ENCODE peak calls at places on chromosomes 4 and X, in six cellular contexts. D, E, T, U, A and K are unnamed samples.

GRCh38 chrX:68837119-68837518 is 8.3 kb downstream of the EFNB1 start:
- DNase-seq in D (no peak), E (no peak), T (no peak), U (no peak), A (no peak), K (no peak)

GRCh38 chrX:36867143-36867542 is 141.0 kb upstream of the FAM47C start:
- DNase-seq in D (peak; percentile 9), E (no peak), T (peak; percentile 21), U (peak; percentile 72), A (peak; percentile 14), K (peak; percentile 1)

GRCh38 chr4:8581094-8581861 is 1.1 kb downstream of the GPR78 start:
- DNase-seq in D (no peak), E (no peak), T (no peak), U (peak; percentile 50), A (no peak), K (no peak)

GRCh38 chr4:98498774-98499173 is 159.6 kb downstream of the TSPAN5 start:
- DNase-seq in D (no peak), E (no peak), T (no peak), U (no peak), A (no peak), K (no peak)

GRCh38 chrX:45267007-45267406 is 66.3 kb upstream of the DIPK2B start:
- DNase-seq in D (no peak), E (no peak), T (no peak), U (no peak), A (no peak), K (no peak)

GRCh38 chr4:125115476-125115875 is 199.3 kb upstream of the FAT4 start:
- DNase-seq in D (peak; percentile 41), E (no peak), T (no peak), U (no peak), A (no peak), K (no peak)

GRCh38 chr4:108080752-108081151 is 88.0 kb downstream of the LEF1 start:
- DNase-seq in D (no peak), E (no peak), T (no peak), U (no peak), A (no peak), K (no peak)

GRCh38 chr4:104017213-104017612 is 297.4 kb upstream of the TACR3 start:
- DNase-seq in D (no peak), E (no peak), T (no peak), U (no peak), A (no peak), K (no peak)

GRCh38 chrX:34884693-34885277 is 57.8 kb upstream of the FAM47B start:
- DNase-seq in D (peak; percentile 88), E (no peak), T (no peak), U (peak; percentile 27), A (peak; percentile 87), K (no peak)

GRCh38 chrX:95076449-95076848 is 1402.4 kb downstream of the FAM133A start:
- DNase-seq in D (peak; percentile 10), E (no peak), T (peak; percentile 56), U (peak; percentile 65), A (peak; percentile 37), K (peak; percentile 1)

GRCh38 chr4:8269535-8270417 is at the start of gene HTRA3:
- DNase-seq in D (peak; percentile 31), E (peak; percentile 68), T (peak; percentile 72), U (peak; percentile 21), A (peak; percentile 70), K (peak; percentile 39)

DNA sequence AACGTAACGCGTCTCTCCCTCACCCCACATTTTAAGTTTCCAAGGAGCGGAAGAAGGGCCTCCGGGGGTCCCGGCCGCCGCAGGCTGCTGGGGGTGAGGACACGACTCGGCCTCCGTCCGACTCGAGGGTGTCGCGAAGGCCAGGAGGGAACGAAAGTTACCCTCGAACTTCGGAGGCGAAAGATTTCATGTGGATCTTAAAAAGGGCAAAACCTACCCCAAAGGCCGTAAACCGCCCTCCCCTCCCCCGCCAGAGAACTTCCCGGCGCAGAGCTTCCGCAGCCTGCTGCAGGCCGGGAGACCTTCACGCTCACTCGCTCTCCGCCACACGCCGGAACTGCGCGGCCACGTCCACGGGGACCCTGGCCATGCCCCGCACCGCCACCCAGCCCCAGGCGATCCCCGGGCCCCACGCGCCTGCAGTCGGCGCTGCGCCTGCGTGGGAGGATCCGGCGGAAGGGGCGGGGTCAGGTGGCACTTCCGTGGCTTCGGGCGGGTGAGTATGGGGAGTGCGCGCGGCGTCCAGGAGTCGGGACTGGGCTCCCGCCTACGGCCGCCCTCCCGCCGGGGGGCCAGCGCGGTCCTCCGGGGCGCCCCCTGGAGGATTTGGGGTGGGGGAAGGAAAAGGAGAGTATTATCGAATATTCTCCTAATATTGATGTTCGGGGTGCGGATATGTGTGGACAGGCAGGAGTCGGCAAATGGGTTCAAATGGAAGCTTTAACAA is at the start of gene MMAA:
- DNase-seq in D (peak; percentile 91), E (peak; percentile 92), T (peak; percentile 94), U (peak; percentile 94), A (peak; percentile 92), K (peak; percentile 79)
- H4K8ac ChIP-seq in D (peak within 1 kb of the TSS; percentile 95), E (no peak within 1 kb of the TSS), T (peak within 1 kb of the TSS; percentile 99), U (peak within 1 kb of the TSS; percentile 87), A (peak within 1 kb of the TSS; percentile 98), K (no peak within 1 kb of the TSS)

DNA sequence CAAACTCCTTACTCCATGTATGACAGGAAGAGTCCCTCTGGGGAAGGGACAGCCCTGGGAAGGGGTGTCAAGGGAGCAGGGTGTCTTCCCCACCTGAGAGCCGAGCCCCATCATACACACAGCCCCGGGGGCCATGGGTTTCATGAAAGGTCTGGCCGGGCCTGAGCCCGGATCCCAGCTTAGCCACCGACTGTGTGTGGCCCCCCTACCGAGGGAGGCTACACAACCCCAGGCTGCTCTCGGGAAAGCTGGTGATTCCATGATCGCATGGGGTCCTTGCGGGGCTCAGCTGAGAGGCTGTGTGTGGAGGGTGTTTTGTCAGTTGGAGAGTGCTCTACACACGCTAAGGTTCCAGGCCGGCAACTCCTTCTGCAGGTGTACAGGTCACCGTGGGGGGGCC is 55.6 kb downstream of the SORCS2 start:
- DNase-seq in D (no peak), E (no peak), T (no peak), U (no peak), A (no peak), K (no peak)
- H4K8ac ChIP-seq in D (no peak overlapping the region), E (no peak overlapping the region), T (no peak overlapping the region), U (no peak overlapping the region), A (no peak overlapping the region), K (no peak overlapping the region)

GRCh38 chrX:130028196-130028595 is 45.8 kb downstream of the BCORL1 start:
- DNase-seq in D (peak; percentile 39), E (no peak), T (peak; percentile 16), U (peak; percentile 59), A (peak; percentile 29), K (no peak)
- H4K8ac ChIP-seq in D (no peak overlapping the region), E (no peak overlapping the region), T (no peak overlapping the region), U (no peak overlapping the region), A (no peak overlapping the region), K (no peak overlapping the region)

GRCh38 chrX:140317462-140317861 is 187.4 kb downstream of the SOX3 start:
- DNase-seq in D (no peak), E (no peak), T (peak; percentile 1), U (no peak), A (no peak), K (no peak)
- H4K8ac ChIP-seq in D (no peak overlapping the region), E (no peak overlapping the region), T (no peak overlapping the region), U (no peak overlapping the region), A (no peak overlapping the region), K (no peak overlapping the region)

GRCh38 chrX:86023806-86024205 is 23.6 kb downstream of the CHM start:
- DNase-seq in D (no peak), E (no peak), T (no peak), U (no peak), A (no peak), K (no peak)
- H4K8ac ChIP-seq in D (no peak overlapping the region), E (no peak overlapping the region), T (no peak overlapping the region), U (no peak overlapping the region), A (no peak overlapping the region), K (no peak overlapping the region)

DNA sequence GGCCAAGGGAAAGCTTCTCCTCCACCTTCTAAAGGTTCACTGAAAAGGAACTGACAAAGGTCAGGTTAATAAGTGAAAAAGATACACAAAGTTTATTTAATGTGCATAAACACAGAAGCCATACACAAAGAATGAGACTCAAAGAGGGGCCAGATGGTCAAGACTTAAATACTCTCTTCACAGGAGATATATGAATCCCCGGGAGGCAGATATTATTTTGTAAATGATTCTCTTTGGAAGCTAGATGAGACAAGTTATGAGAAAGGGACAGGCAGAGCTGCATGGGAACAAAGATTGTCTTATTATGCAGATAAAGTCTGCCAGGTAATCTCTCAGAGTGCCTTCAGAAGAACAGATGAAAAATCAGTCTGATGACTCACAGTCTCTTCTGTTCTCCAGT is 89.1 kb downstream of the NAF1 start:
- DNase-seq in D (no peak), E (no peak), T (no peak), U (no peak), A (no peak), K (no peak)
- H4K8ac ChIP-seq in D (no peak overlapping the region), E (no peak overlapping the region), T (no peak overlapping the region), U (no peak overlapping the region), A (no peak overlapping the region), K (no peak overlapping the region)

GRCh38 chr4:121764303-121764701 is 662 bp downstream of the SMIM43 start:
- DNase-seq in D (no peak), E (no peak), T (peak; percentile 3), U (peak; percentile 78), A (no peak), K (no peak)

GRCh38 chr4:121764702-121765367 is at the start of gene SMIM43:
- DNase-seq in D (no peak), E (peak; percentile 56), T (peak; percentile 38), U (peak; percentile 49), A (peak; percentile 18), K (peak; percentile 41)

GRCh38 chr4:121769341-121769740 is 4.4 kb upstream of the SMIM43 start:
- DNase-seq in D (no peak), E (no peak), T (no peak), U (no peak), A (no peak), K (no peak)

GRCh38 chr4:121765941-121766538 is 1.1 kb upstream of the SMIM43 start:
- DNase-seq in D (no peak), E (peak; percentile 40), T (peak; percentile 11), U (peak; percentile 16), A (no peak), K (no peak)

DNA sequence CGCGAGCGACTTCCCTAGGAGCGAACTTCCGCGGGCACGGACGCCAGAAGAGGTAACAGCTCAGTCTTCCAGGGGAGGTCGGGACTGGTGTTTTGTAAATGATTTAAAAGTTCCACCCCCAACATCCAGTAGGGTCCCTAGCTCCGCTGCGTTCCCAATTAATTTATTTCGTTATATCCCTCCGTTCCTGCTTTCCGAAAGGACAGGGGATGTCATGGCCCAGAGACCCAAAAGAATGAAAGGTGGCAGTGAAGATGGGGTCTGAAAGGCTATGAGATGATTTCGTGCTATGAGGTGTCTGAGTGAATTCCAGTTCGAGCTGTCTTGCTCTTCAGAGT is 373 bp upstream of the SMIM43 start:
- DNase-seq in D (no peak), E (no peak), T (no peak), U (no peak), A (no peak), K (no peak)
- H4K8ac ChIP-seq in D (peak overlapping the region; percentile 63), E (no peak overlapping the region), T (no peak overlapping the region), U (no peak overlapping the region), A (no peak overlapping the region), K (no peak overlapping the region)